ENCODE peak calls at places on chromosomes 13 and 19, in six cellular contexts. Y, E, G, O, Q and B are unnamed samples.

GRCh38 chr13:31042501-31043165 is 110.2 kb downstream of the TEX26 start:
- DNase-seq in Y (no peak), E (no peak), G (no peak), O (no peak), Q (no peak), B (no peak)

GRCh38 chr19:56348289-56348877 is 33.7 kb upstream of the ZSCAN5A start:
- DNase-seq in Y (peak), E (no peak), G (no peak), O (no peak), Q (no peak), B (peak)

GRCh38 chr19:16027528-16027927 is 48.8 kb upstream of the TPM4 start:
- DNase-seq in Y (no peak), E (no peak), G (no peak), O (no peak), Q (no peak), B (no peak)

GRCh38 chr13:24670927-24671326 is 9.3 kb upstream of the ATP12A start:
- DNase-seq in Y (peak), E (peak), G (peak), O (no peak), Q (no peak), B (no peak)

GRCh38 chr13:101127741-101128353 is 288.5 kb downstream of the NALCN start:
- DNase-seq in Y (peak), E (peak), G (peak), O (peak), Q (no peak), B (no peak)

GRCh38 chr13:63110431-63110830 is 1694.8 kb upstream of the PCDH20 start:
- DNase-seq in Y (no peak), E (no peak), G (no peak), O (no peak), Q (no peak), B (no peak)

GRCh38 chr13:43167058-43167457 is 143.7 kb downstream of the DNAJC15 start:
- DNase-seq in Y (no peak), E (no peak), G (no peak), O (no peak), Q (no peak), B (no peak)

GRCh38 chr13:80630685-80631121 is 289.8 kb upstream of the SPRY2 start:
- DNase-seq in Y (no peak), E (no peak), G (no peak), O (no peak), Q (no peak), B (no peak)

GRCh38 chr13:53237696-53238095 is 209.1 kb downstream of the OLFM4 start:
- DNase-seq in Y (no peak), E (no peak), G (no peak), O (no peak), Q (no peak), B (no peak)

GRCh38 chr13:51122868-51123267 is 11.8 kb upstream of the C13orf42 start:
- DNase-seq in Y (no peak), E (no peak), G (no peak), O (peak), Q (peak), B (peak)

GRCh38 chr13:52903320-52903719 is 54.9 kb upstream of the PCDH8 start:
- DNase-seq in Y (no peak), E (no peak), G (no peak), O (no peak), Q (peak), B (no peak)

GRCh38 chr13:99322297-99323103 is 15.3 kb upstream of the GPR183 start:
- DNase-seq in Y (no peak), E (no peak), G (peak), O (no peak), Q (peak), B (no peak)

GRCh38 chr19:58181902-58182576 is 822 bp upstream of the ZNF274 start:
- DNase-seq in Y (no peak), E (peak), G (peak), O (peak), Q (no peak), B (no peak)

GRCh38 chr19:3057275-3057714 is 5.0 kb downstream of the TLE5 start:
- DNase-seq in Y (no peak), E (peak), G (peak), O (no peak), Q (no peak), B (peak)

GRCh38 chr19:13987101-13987890 is 18.8 kb downstream of the RFX1 start:
- DNase-seq in Y (peak), E (no peak), G (no peak), O (no peak), Q (no peak), B (no peak)

GRCh38 chr13:96898855-96899254 is 95.4 kb downstream of the OXGR1 start:
- DNase-seq in Y (no peak), E (no peak), G (no peak), O (no peak), Q (no peak), B (no peak)

GRCh38 chr19:38690832-38691231 is 43.4 kb downstream of the ACTN4 start:
- DNase-seq in Y (no peak), E (no peak), G (no peak), O (no peak), Q (no peak), B (no peak)

DNA sequence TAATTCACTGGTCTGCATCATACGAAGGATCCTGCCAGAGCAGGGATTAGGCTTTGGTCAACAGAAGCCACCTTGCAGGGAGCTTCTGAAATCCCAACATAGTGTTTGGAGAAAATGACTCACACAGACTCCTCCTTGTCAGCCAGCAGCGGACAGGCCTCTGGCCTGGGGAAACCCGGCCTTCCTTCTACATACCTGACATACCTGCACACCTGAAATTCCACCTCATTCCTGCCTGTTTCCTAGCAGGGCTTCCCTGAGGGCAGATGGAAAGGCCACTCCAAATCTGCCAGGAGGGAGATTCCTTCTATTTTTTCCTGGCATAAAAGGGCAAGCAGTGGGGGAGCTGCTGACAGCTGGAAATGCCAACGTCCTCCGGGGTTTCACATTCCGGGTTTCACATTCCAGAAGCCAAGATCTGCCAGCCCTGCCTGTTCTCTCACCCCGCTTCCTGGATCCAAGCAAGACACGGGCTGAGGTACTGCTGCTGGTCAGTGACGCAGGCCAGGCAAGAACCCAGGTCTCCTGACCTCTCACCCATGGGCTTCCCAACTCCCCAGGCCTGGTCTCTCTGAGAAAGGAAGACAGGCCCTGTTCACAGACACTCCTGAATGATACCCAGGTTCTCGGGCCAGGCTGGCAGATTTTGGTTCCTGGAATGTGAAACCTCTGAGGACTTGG is 18.2 kb upstream of the IGFL1 start:
- DNase-seq in Y (no peak), E (no peak), G (no peak), O (no peak), Q (no peak), B (peak)
- TF ChIP-seq CHD2 in Y (no peak), E (no peak), G (no peak), O (no peak), Q (no peak), B (no peak)

GRCh38 chr19:30423481-30423880 is 51.3 kb downstream of the ZNF536 start:
- DNase-seq in Y (peak), E (no peak), G (no peak), O (no peak), Q (no peak), B (no peak)

GRCh38 chr19:30428281-30428680 is 56.1 kb downstream of the ZNF536 start:
- DNase-seq in Y (no peak), E (no peak), G (no peak), O (no peak), Q (no peak), B (no peak)

GRCh38 chr19:30426864-30427263 is 54.7 kb downstream of the ZNF536 start:
- DNase-seq in Y (no peak), E (no peak), G (no peak), O (no peak), Q (no peak), B (no peak)

GRCh38 chr19:30428856-30429255 is 56.7 kb downstream of the ZNF536 start:
- DNase-seq in Y (no peak), E (no peak), G (no peak), O (no peak), Q (no peak), B (no peak)

GRCh38 chr19:30425885-30426838 is 54.0 kb downstream of the ZNF536 start:
- DNase-seq in Y (no peak), E (no peak), G (no peak), O (no peak), Q (no peak), B (no peak)
- TF ChIP-seq CHD2 in Y (no peak), E (no peak), G (no peak), O (no peak), Q (no peak), B (no peak)

DNA sequence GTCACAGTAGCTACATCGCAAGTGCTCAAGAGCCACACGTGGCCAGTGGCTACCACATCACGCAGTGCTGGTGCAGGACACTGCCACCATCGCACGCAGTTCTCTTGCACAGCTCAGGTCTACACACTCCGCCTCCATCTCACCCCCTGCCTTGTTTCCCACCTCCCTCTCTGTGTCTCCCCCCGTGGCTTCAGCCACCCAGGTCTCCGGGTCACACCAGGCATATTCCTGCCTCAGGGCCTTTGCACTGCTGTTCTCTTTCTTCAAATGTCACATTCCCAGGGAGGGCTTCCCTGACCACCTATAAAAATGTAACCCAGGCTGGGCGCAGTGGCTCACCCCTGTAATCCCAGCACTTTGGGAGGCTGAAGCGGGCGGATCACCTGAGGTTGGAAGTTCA is 10.6 kb downstream of the CCDC8 start:
- DNase-seq in Y (no peak), E (no peak), G (no peak), O (no peak), Q (no peak), B (no peak)
- TF ChIP-seq CHD2 in Y (no peak), E (no peak), G (no peak), O (no peak), Q (no peak), B (no peak)

GRCh38 chr19:35068941-35069634 is 27.6 kb downstream of the HPN start:
- DNase-seq in Y (no peak), E (no peak), G (no peak), O (no peak), Q (no peak), B (no peak)

GRCh38 chr19:35065574-35065973 is 24.1 kb downstream of the HPN start:
- DNase-seq in Y (no peak), E (no peak), G (no peak), O (no peak), Q (no peak), B (no peak)

GRCh38 chr19:35066121-35066520 is 24.6 kb downstream of the HPN start:
- DNase-seq in Y (no peak), E (no peak), G (no peak), O (no peak), Q (no peak), B (no peak)

GRCh38 chr19:35063940-35064818 is 22.7 kb downstream of the HPN start:
- DNase-seq in Y (no peak), E (no peak), G (no peak), O (no peak), Q (no peak), B (no peak)

GRCh38 chr19:35066691-35067563 is 25.4 kb downstream of the HPN start:
- DNase-seq in Y (peak), E (peak), G (peak), O (peak), Q (peak), B (peak)
- TF ChIP-seq CHD2 in Y (no peak), E (no peak), G (no peak), O (no peak), Q (no peak), B (no peak)

DNA sequence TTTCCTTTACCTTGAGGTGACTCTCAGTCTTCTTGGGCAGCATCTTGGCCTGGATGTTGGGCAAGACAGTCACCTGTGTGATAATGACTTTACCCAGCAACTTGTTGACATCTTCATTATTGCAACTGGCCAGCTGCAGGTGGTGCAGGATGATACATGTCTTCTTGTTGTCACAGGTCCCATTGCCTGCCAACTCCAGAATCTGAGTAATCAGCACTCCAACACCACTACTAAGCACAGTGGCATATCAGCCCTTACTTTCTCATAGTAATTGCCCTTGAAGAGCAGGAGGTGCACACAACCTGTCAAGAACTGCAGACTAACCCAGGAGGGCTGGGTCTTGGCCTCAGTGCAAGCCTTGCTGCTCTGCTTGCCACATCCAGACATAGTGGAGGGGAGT is 57.8 kb downstream of the CCNA1 start:
- DNase-seq in Y (no peak), E (no peak), G (no peak), O (no peak), Q (no peak), B (no peak)
- TF ChIP-seq CHD2 in Y (no peak), E (no peak), G (no peak), O (no peak), Q (no peak), B (no peak)